ENCODE peak calls at places on chromosome 13, in ten cellular contexts. M is endodermal cell; R is GM12891; C is GM04504; O is SHP77; E is cerebellar nuclear complex; T is stimulated activated CD4-positive, alpha-beta T cell treated with anti-CD3 and anti-CD28 coated beads, TNF-alpha, amount 100 ng/mL, for 1 hour; J is GM13977; F is brain pericyte; Q is fibroblast of mammary gland. H is an unnamed sample.

GRCh38 chr13:20401958-20402856 is 123.5 kb downstream of the CRYL1 start:
- DNase-seq in M (peak; percentile 39), R (no peak), C (no peak), O (no peak), E (no peak), T (no peak), J (no peak), F (no peak), Q (peak; percentile 61), H (peak; percentile 19)

GRCh38 chr13:50320297-50320862 is 305.1 kb downstream of the KCNRG start:
- DNase-seq in M (no peak), R (no peak), C (peak; percentile 32), O (peak; percentile 58), E (no peak), T (no peak), J (no peak), F (no peak), Q (peak; percentile 62), H (no peak)

GRCh38 chr13:96994030-96994848 is at the start of gene OXGR1:
- DNase-seq in M (peak; percentile 74), R (no peak), C (no peak), O (no peak), E (no peak), T (no peak), J (peak; percentile 8), F (no peak), Q (no peak), H (no peak)

GRCh38 chr13:106507560-106508274 is 27.7 kb downstream of the EFNB2 start:
- DNase-seq in M (no peak), R (no peak), C (peak; percentile 84), O (no peak), E (no peak), T (no peak), J (no peak), F (peak; percentile 18), Q (peak; percentile 97), H (peak; percentile 83)

GRCh38 chr13:33722216-33722900 is 95.6 kb upstream of the RFC3 start:
- DNase-seq in M (no peak), R (no peak), C (no peak), O (no peak), E (no peak), T (no peak), J (peak; percentile 28), F (no peak), Q (peak; percentile 7), H (no peak)

GRCh38 chr13:47890146-47890814 is 110.8 kb downstream of the SUCLA2 start:
- DNase-seq in M (no peak), R (no peak), C (no peak), O (no peak), E (no peak), T (no peak), J (no peak), F (no peak), Q (no peak), H (no peak)

GRCh38 chr13:36030670-36031331 is 100.4 kb downstream of the DCLK1 start:
- DNase-seq in M (no peak), R (no peak), C (no peak), O (no peak), E (no peak), T (no peak), J (no peak), F (peak; percentile 41), Q (peak; percentile 99), H (peak; percentile 2)

GRCh38 chr13:97492257-97492656 is 58.3 kb downstream of the RAP2A start:
- DNase-seq in M (no peak), R (no peak), C (no peak), O (peak; percentile 92), E (no peak), T (no peak), J (no peak), F (no peak), Q (no peak), H (no peak)

GRCh38 chr13:80783926-80784325 is 443.0 kb upstream of the SPRY2 start:
- DNase-seq in M (no peak), R (no peak), C (no peak), O (no peak), E (peak; percentile 32), T (no peak), J (no peak), F (no peak), Q (peak; percentile 72), H (no peak)

GRCh38 chr13:79070343-79070974 is 335.6 kb downstream of the RBM26 start:
- DNase-seq in M (no peak), R (no peak), C (no peak), O (no peak), E (no peak), T (no peak), J (no peak), F (no peak), Q (no peak), H (no peak)

GRCh38 chr13:44967656-44968451 is 21.4 kb downstream of the NUFIP1 start:
- DNase-seq in M (no peak), R (no peak), C (no peak), O (no peak), E (no peak), T (no peak), J (no peak), F (no peak), Q (peak; percentile 51), H (no peak)

GRCh38 chr13:71865858-71866172 is 1.2 kb downstream of the DACH1 start:
- DNase-seq in M (no peak), R (no peak), C (no peak), O (no peak), E (no peak), T (no peak), J (peak; percentile 28), F (no peak), Q (no peak), H (no peak)

GRCh38 chr13:41463823-41464602 is 6.7 kb downstream of the RGCC start:
- DNase-seq in M (no peak), R (no peak), C (no peak), O (no peak), E (no peak), T (no peak), J (peak; percentile 63), F (no peak), Q (no peak), H (no peak)

GRCh38 chr13:95355491-95355890 is 54.2 kb upstream of the ABCC4 start:
- DNase-seq in M (no peak), R (no peak), C (no peak), O (no peak), E (no peak), T (no peak), J (no peak), F (no peak), Q (peak; percentile 21), H (peak; percentile 24)

GRCh38 chr13:101416181-101417042 is at the start of gene NALCN:
- DNase-seq in M (peak; percentile 78), R (no peak), C (no peak), O (no peak), E (no peak), T (no peak), J (peak; percentile 21), F (no peak), Q (no peak), H (no peak)

GRCh38 chr13:41587490-41587889 is 130.1 kb downstream of the RGCC start:
- DNase-seq in M (peak; percentile 76), R (no peak), C (no peak), O (no peak), E (no peak), T (peak; percentile 2), J (no peak), F (no peak), Q (no peak), H (no peak)

GRCh38 chr13:50236898-50237318 is 221.7 kb downstream of the KCNRG start:
- DNase-seq in M (no peak), R (peak; percentile 36), C (no peak), O (no peak), E (no peak), T (no peak), J (peak; percentile 70), F (no peak), Q (peak; percentile 45), H (no peak)

GRCh38 chr13:30895773-30896172 is 10.3 kb upstream of the MEDAG start:
- DNase-seq in M (no peak), R (no peak), C (peak; percentile 61), O (no peak), E (no peak), T (no peak), J (no peak), F (no peak), Q (peak; percentile 86), H (peak; percentile 70)

GRCh38 chr13:50650936-50651638 is 192.4 kb downstream of the DLEU7 start:
- DNase-seq in M (no peak), R (no peak), C (no peak), O (no peak), E (no peak), T (no peak), J (no peak), F (no peak), Q (peak; percentile 12), H (no peak)

GRCh38 chr13:98144501-98145350 is 1.8 kb downstream of the FARP1 start:
- DNase-seq in M (peak; percentile 80), R (no peak), C (no peak), O (peak; percentile 44), E (no peak), T (no peak), J (no peak), F (peak; percentile 59), Q (peak; percentile 49), H (peak; percentile 37)

GRCh38 chr13:23558675-23559536 is 11.3 kb upstream of the TNFRSF19 start:
- DNase-seq in M (no peak), R (no peak), C (peak; percentile 73), O (peak; percentile 71), E (no peak), T (no peak), J (no peak), F (peak; percentile 56), Q (peak; percentile 89), H (peak; percentile 75)

GRCh38 chr13:98874029-98874397 is 103.9 kb downstream of the DOCK9 start:
- DNase-seq in M (no peak), R (no peak), C (no peak), O (no peak), E (no peak), T (no peak), J (no peak), F (no peak), Q (no peak), H (no peak)

GRCh38 chr13:110509971-110510786 is 51.3 kb downstream of the RAB20 start:
- DNase-seq in M (no peak), R (peak; percentile 60), C (no peak), O (no peak), E (no peak), T (no peak), J (peak; percentile 60), F (no peak), Q (no peak), H (no peak)

GRCh38 chr13:109867766-109868165 is 81.4 kb upstream of the IRS2 start:
- DNase-seq in M (no peak), R (no peak), C (no peak), O (no peak), E (no peak), T (no peak), J (no peak), F (no peak), Q (peak; percentile 45), H (no peak)

GRCh38 chr13:47843005-47843404 is 158.1 kb downstream of the SUCLA2 start:
- DNase-seq in M (no peak), R (no peak), C (no peak), O (no peak), E (no peak), T (no peak), J (no peak), F (no peak), Q (no peak), H (no peak)

GRCh38 chr13:25874907-25875306 is 176.9 kb downstream of the SHISA2 start:
- DNase-seq in M (no peak), R (no peak), C (no peak), O (no peak), E (no peak), T (no peak), J (no peak), F (no peak), Q (no peak), H (no peak)

GRCh38 chr13:48580185-48580803 is 47.4 kb upstream of the RCBTB2 start:
- DNase-seq in M (peak; percentile 91), R (no peak), C (peak; percentile 34), O (peak; percentile 18), E (no peak), T (peak; percentile 38), J (no peak), F (no peak), Q (peak; percentile 71), H (no peak)

GRCh38 chr13:49220035-49220855 is at the start of gene MLNR:
- DNase-seq in M (peak; percentile 91), R (peak; percentile 55), C (no peak), O (no peak), E (no peak), T (no peak), J (peak; percentile 72), F (no peak), Q (peak; percentile 33), H (no peak)

H was measured in AG04449.